ENCODE peak calls at places on chromosomes 2 and 18, in five cellular contexts. E, C, J, Q and W are unnamed samples. For H3K36me3, the result is how much of the 10 kb centered on the place peaks cover.

GRCh38 chr18:49018961-49019445 is 68.2 kb upstream of the SMAD7 start:
- DNase-seq in J (no peak), E (peak), C (no peak), Q (peak), W (no peak)

GRCh38 chr2:62014102-62014501 is 108.6 kb downstream of the COMMD1 start:
- DNase-seq in C (no peak), J (no peak), E (peak), Q (peak), W (peak)

GRCh38 chr2:74333175-74333574 is 10.0 kb downstream of the SLC4A5 start:
- DNase-seq in J (no peak), E (no peak), Q (no peak), C (no peak), W (peak)

GRCh38 chr2:144780983-144781382 is 261.1 kb upstream of the ZEB2 start:
- DNase-seq in C (peak), J (no peak), E (no peak), Q (no peak), W (peak)

GRCh38 chr2:238667008-238667407 is 180.9 kb upstream of the TWIST2 start:
- DNase-seq in C (no peak), E (no peak), Q (no peak), J (no peak), W (no peak)

GRCh38 chr2:6780765-6781274 is 84.9 kb downstream of the CMPK2 start:
- DNase-seq in J (no peak), E (peak), Q (peak), C (no peak), W (peak)

GRCh38 chr2:26989156-26989555 is 18.7 kb downstream of the MAPRE3 start:
- DNase-seq in E (no peak), C (no peak), J (no peak), Q (no peak), W (no peak)

GRCh38 chr2:113077921-113078320 is 10.2 kb downstream of the IL1F10 start:
- DNase-seq in C (no peak), Q (no peak), J (no peak), E (no peak), W (no peak)

GRCh38 chr18:9905401-9905922 is 8.4 kb upstream of the VAPA start:
- DNase-seq in E (peak), C (no peak), Q (no peak), J (no peak), W (no peak)

GRCh38 chr2:71637168-71637567 is 183.8 kb downstream of the DYSF start:
- DNase-seq in Q (no peak), C (no peak), E (no peak), J (no peak), W (peak)

GRCh38 chr2:61362873-61363272 is 108.0 kb downstream of the USP34 start:
- DNase-seq in Q (no peak), C (no peak), J (no peak), E (no peak), W (no peak)

GRCh38 chr2:150513647-150514046 is 26.2 kb upstream of the RND3 start:
- DNase-seq in C (no peak), J (no peak), Q (no peak), E (no peak), W (no peak)

GRCh38 chr2:29273004-29273703 is 157.9 kb downstream of the CLIP4 start:
- DNase-seq in Q (no peak), E (no peak), J (no peak), C (no peak), W (no peak)

GRCh38 chr18:74290831-74291770 is 662 bp downstream of the CYB5A start:
- DNase-seq in C (no peak), E (peak), J (peak), Q (no peak), W (no peak)

GRCh38 chr2:112817082-112817481 is 19.5 kb downstream of the IL1B start:
- DNase-seq in J (no peak), C (no peak), Q (no peak), E (no peak), W (no peak)

GRCh38 chr2:86105969-86106945 is at the start of gene PTCD3:
- DNase-seq in C (peak), E (peak), J (peak), Q (peak), W (peak)
- H3K36me3 ChIP-seq in C (half or more), E (under half), J (under half), Q (under half), W (under half)

DNA sequence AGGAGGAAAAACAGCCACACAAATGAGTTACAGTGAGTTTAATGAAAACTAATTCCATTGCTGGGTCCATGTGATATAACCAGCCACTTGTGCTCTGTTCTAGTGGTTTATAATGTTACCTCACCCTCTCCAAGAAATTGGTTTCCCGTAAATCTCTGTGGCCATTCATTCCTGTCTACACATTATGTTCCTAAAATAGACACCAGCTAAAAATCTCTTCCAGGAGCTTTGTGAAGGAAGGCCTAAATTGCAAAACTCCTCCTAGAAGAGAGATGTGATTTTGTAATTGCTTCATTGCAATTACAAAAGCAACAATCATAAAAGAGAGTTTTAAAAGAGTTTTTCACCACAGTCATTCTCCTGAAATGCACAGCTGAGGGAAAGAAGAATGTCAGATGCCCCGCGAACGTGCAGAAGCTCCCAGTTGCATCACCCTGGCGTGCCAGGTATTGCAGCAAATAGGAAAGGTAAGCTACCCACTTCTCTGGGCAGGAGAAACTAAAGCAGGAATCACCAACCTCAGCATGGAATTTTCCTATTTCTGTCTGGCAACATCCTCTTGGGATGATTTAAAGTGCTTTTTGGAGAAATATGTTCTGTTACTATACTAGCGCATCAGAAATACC is 1.7 kb downstream of the SCN1A start:
- DNase-seq in Q (no peak), E (no peak), J (no peak), C (no peak), W (no peak)
- H3K27ac ChIP-seq in Q (no peak), E (no peak), J (no peak), C (no peak), W (no peak)

GRCh38 chr2:38262514-38262871 is 114.6 kb downstream of the ATL2 start:
- DNase-seq in Q (no peak), E (no peak), C (no peak), J (no peak), W (no peak)
- H3K36me3 ChIP-seq in Q (under half), E (under half), C (under half), J (under half), W (under half)

DNA sequence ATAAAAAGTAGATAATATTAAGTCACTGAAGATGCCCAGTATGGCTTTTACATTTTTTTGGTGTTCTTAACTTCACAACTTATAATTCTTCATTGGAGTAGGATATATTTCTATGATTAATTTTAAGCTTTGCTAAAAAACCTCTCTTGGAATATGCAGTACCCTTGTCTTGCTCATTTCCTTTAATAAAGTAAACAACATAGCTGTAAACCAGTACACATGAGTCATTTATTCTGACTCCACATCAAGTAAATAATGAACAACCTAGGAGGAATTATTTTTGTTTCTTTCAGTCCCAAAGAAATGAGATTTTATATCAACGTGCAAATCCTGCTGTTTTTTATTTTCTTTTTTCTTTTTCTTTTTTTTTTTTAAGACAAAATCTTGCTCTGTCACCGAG is 869.1 kb downstream of the CNTNAP5 start:
- DNase-seq in Q (no peak), C (no peak), E (no peak), J (no peak), W (no peak)
- H3K27ac ChIP-seq in Q (no peak), C (no peak), E (no peak), J (no peak), W (no peak)

DNA sequence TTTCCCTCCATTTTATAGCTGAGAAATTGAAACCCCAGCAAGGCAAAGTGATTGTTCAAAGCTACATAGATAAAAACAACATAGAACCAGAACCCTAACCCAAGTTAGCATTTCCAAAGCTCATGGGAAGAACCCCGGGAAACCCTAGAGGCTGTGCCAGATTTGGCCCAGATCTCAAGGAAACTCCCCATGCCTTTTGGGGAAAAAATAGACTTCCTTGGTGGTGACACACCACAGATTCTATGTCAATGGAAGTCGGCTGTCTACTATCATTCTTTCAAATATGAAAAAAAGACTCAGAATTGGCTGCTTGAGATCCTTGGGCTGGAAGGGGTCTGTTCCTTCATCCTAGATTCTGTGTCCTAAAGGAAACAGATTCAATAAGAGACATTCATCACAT is 8.4 kb downstream of the COL6A3 start:
- DNase-seq in E (no peak), Q (no peak), C (no peak), J (no peak), W (no peak)
- H3K36me3 ChIP-seq in E (under half), Q (under half), C (under half), J (under half), W (under half)

DNA sequence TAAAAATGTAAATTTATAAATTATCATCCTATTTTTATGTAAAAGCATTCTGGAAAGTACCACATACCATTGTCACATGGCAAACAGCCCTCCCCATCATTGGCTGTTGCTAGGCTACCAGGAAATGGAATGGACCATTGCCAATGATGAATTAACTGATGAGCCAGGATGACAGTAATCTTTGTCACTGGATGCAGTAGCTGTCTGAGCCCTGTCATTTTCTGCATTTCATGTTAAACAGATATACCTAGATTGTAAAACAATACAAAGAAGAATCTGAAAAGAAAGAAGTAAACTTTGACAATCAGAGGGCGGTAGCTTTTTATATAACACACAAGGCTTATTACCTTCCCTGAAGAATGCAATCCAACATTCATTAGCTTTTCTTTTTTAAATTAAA is 641.4 kb downstream of the BCL11A start:
- DNase-seq in J (no peak), E (no peak), Q (no peak), C (peak), W (no peak)
- H3K27ac ChIP-seq in J (no peak), E (no peak), Q (no peak), C (no peak), W (no peak)

DNA sequence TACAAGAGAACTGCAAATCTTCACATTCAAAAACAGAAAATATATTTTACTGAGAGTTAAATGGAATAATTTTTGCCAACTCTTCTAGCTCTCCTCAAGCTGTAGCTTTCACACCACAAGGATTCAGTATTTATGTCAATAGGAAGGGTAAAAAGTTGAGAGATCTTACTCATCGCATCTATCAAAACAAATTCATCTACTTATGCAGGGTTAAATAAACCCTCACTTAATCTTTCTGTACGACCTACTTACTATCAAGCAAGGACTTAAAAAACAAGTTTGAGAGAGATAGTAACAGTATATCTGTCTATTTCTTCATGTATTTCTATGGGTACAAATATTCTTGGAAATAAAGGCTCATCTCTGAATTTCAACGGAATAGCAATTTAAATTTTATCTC is 35.5 kb downstream of the SIGLEC15 start:
- DNase-seq in J (no peak), E (no peak), Q (no peak), C (no peak), W (no peak)
- H3K36me3 ChIP-seq in J (under half), E (under half), Q (under half), C (half or more), W (under half)